ENCODE peak calls at places on chromosomes 2 and 18, in seven cellular contexts. D is RPMI8226, N is HS-5, H is NCI-H2029 treated with DMSO at 0.1 percent for 48 hours, U is substantia nigra, E is cardiac fibroblast, A is AG08395. Q is an unnamed sample.

GRCh38 chr2:237184192-237184922 is 98.7 kb downstream of the COPS8 start:
- DNase-seq in H (no peak), A (peak), U (no peak), E (peak), N (no peak), D (no peak), Q (no peak)

GRCh38 chr2:1925516-1925915 is 181.2 kb upstream of the PXDN start:
- DNase-seq in H (no peak), U (no peak), A (no peak), D (no peak), E (no peak), N (no peak), Q (no peak)

GRCh38 chr2:142693171-142693950 is 184.1 kb upstream of the KYNU start:
- DNase-seq in D (no peak), E (no peak), H (no peak), N (no peak), A (no peak), U (no peak), Q (no peak)

GRCh38 chr18:63237486-63237885 is 82.1 kb downstream of the BCL2 start:
- DNase-seq in D (no peak), A (peak), H (no peak), N (peak), U (no peak), E (no peak), Q (no peak)

GRCh38 chr2:187493180-187493579 is 45.1 kb upstream of the CALCRL start:
- DNase-seq in H (no peak), N (no peak), D (no peak), A (no peak), E (no peak), U (no peak), Q (no peak)

GRCh38 chr2:65487404-65487803 is 55.0 kb upstream of the SPRED2 start:
- DNase-seq in N (no peak), E (no peak), H (no peak), A (no peak), D (no peak), U (no peak), Q (no peak)

GRCh38 chr2:227816507-227817274 is 3.0 kb downstream of the CCL20 start:
- DNase-seq in E (peak), U (no peak), H (no peak), N (no peak), D (no peak), A (no peak), Q (no peak)

GRCh38 chr2:105866439-105867170 is 121.9 kb downstream of the NCK2 start:
- DNase-seq in A (peak), N (no peak), H (no peak), U (no peak), D (no peak), E (peak), Q (no peak)

Q was measured in cerebellar nuclear complex.